ENCODE peak calls at places on chromosomes 12 and 14, in eight cellular contexts. S is IMR-90, Z is SHP77, J is transverse colon, U is neuronal stem cell, G is HTR-8/SVneo, I is NCI-H1105, W is WTC11. D is an unnamed sample.

GRCh38 chr12:94202245-94203180 is 54.1 kb downstream of the PLXNC1 start:
- DNase-seq in G (no peak), Z (peak; percentile 12), J (no peak), I (peak; percentile 27), W (no peak), U (no peak), S (no peak), D (no peak)

GRCh38 chr12:121534495-121535148 is 46.2 kb downstream of the KDM2B start:
- DNase-seq in S (no peak), J (no peak), I (no peak), G (no peak), Z (no peak), W (peak; percentile 51), U (no peak), D (no peak)

GRCh38 chr12:118680361-118680963 is 300.9 kb upstream of the SRRM4 start:
- DNase-seq in Z (peak; percentile 19), U (peak; percentile 32), W (peak; percentile 13), S (no peak), G (peak; percentile 3), I (no peak), J (peak; percentile 50), D (no peak)

GRCh38 chr12:33588725-33589405 is 149.2 kb upstream of the SYT10 start:
- DNase-seq in S (no peak), Z (no peak), G (no peak), I (no peak), J (no peak), U (no peak), W (no peak), D (no peak)

GRCh38 chr12:11862794-11863193 is 207.9 kb upstream of the BCL2L14 start:
- DNase-seq in I (no peak), G (no peak), U (no peak), J (no peak), Z (no peak), S (peak; percentile 71), W (no peak), D (no peak)

GRCh38 chr12:58342736-58343135 is 401.4 kb downstream of the ATP23 start:
- DNase-seq in J (no peak), Z (no peak), S (no peak), G (no peak), U (no peak), I (no peak), W (no peak), D (no peak)

GRCh38 chr12:92396647-92397258 is 251.1 kb upstream of the BTG1 start:
- DNase-seq in J (no peak), S (peak; percentile 58), Z (no peak), W (no peak), G (no peak), U (no peak), I (no peak), D (no peak)

GRCh38 chr12:11716794-11717532 is 67.5 kb downstream of the ETV6 start:
- DNase-seq in I (no peak), Z (no peak), W (no peak), J (peak; percentile 38), U (no peak), S (peak; percentile 56), G (no peak), D (no peak)

GRCh38 chr14:59905193-59905592 is 14.8 kb upstream of the LRRC9 start:
- DNase-seq in G (no peak), S (peak; percentile 13), W (no peak), U (no peak), J (no peak), Z (no peak), I (no peak), D (no peak)

GRCh38 chr12:39294712-39295111 is 148.2 kb downstream of the KIF21A start:
- DNase-seq in J (no peak), Z (no peak), W (no peak), I (no peak), U (no peak), S (no peak), G (no peak), D (no peak)

GRCh38 chr12:7117670-7118069 is 8.7 kb upstream of the C1RL start:
- DNase-seq in J (no peak), G (no peak), W (no peak), U (no peak), Z (no peak), S (no peak), I (no peak), D (no peak)

GRCh38 chr12:91140660-91141045 is 29.4 kb upstream of the LUM start:
- DNase-seq in S (peak; percentile 74), I (no peak), W (no peak), J (no peak), Z (no peak), G (no peak), U (no peak), D (no peak)

GRCh38 chr12:113242018-113242418 is 20.8 kb downstream of the TPCN1 start:
- DNase-seq in G (no peak), W (no peak), S (no peak), I (no peak), Z (no peak), U (no peak), J (peak; percentile 33), D (no peak)

GRCh38 chr14:92573761-92574498 is 60.3 kb downstream of the RIN3 start:
- DNase-seq in W (no peak), Z (no peak), G (no peak), U (no peak), S (no peak), J (no peak), I (no peak), D (no peak)

GRCh38 chr12:122813310-122813713 is 21.9 kb upstream of the HIP1R start:
- DNase-seq in U (no peak), W (no peak), S (no peak), I (no peak), J (no peak), G (no peak), Z (no peak), D (no peak)

GRCh38 chr12:46771268-46771837 is 54.4 kb downstream of the SLC38A4 start:
- DNase-seq in Z (no peak), I (no peak), G (no peak), W (no peak), J (no peak), U (no peak), S (peak; percentile 61), D (no peak)

GRCh38 chr12:74021937-74022336 is 515.7 kb upstream of the ATXN7L3B start:
- DNase-seq in U (peak; percentile 57), Z (peak; percentile 80), J (peak; percentile 9), I (peak; percentile 33), W (peak; percentile 78), G (peak; percentile 31), S (no peak), D (no peak)

GRCh38 chr12:47939009-47939601 is 24.3 kb upstream of the TMEM106C start:
- DNase-seq in S (no peak), J (peak; percentile 83), Z (no peak), G (no peak), U (no peak), I (no peak), W (no peak), D (no peak)

GRCh38 chr12:43309845-43310405 is 242.1 kb downstream of the ADAMTS20 start:
- DNase-seq in S (peak; percentile 99), U (no peak), W (no peak), G (peak; percentile 33), Z (no peak), I (no peak), J (no peak), D (no peak)